ENCODE peak calls at places on chromosomes 11 and 22, in nine cellular contexts. One of them, this sample, is unnamed.

GRCh38 chr22:27115816-27116256 is 458.4 kb downstream of the MIAT start:
- DNase-seq in right atrium auricular region: no peak
- DNase-seq in RWPE2: no peak
- DNase-seq in transverse colon: no peak
- DNase-seq in left lung: no peak
- DNase-seq in heart right ventricle: no peak
- DNase-seq in colonic mucosa: peak; percentile 30
- DNase-seq in aorta: no peak
- DNase-seq in cardiac muscle cell: no peak
- DNase-seq in this sample: peak; percentile 84

GRCh38 chr22:36922097-36922608 is 8.7 kb downstream of the CSF2RB start:
- DNase-seq in transverse colon: no peak
- DNase-seq in left lung: no peak
- DNase-seq in heart right ventricle: no peak
- DNase-seq in right atrium auricular region: peak; percentile 36
- DNase-seq in cardiac muscle cell: peak; percentile 54
- DNase-seq in colonic mucosa: no peak
- DNase-seq in RWPE2: no peak
- DNase-seq in aorta: no peak
- DNase-seq in this sample: no peak

GRCh38 chr11:8886332-8886731 is 24.7 kb upstream of the AKIP1 start:
- DNase-seq in cardiac muscle cell: peak; percentile 38
- DNase-seq in aorta: no peak
- DNase-seq in heart right ventricle: no peak
- DNase-seq in right atrium auricular region: no peak
- DNase-seq in left lung: no peak
- DNase-seq in colonic mucosa: no peak
- DNase-seq in RWPE2: no peak
- DNase-seq in transverse colon: no peak
- DNase-seq in this sample: no peak

GRCh38 chr22:18109410-18110193 is 1.0 kb upstream of the TUBA8 start:
- DNase-seq in right atrium auricular region: no peak
- DNase-seq in colonic mucosa: no peak
- DNase-seq in left lung: no peak
- DNase-seq in aorta: no peak
- DNase-seq in RWPE2: no peak
- DNase-seq in heart right ventricle: no peak
- DNase-seq in cardiac muscle cell: no peak
- DNase-seq in transverse colon: no peak
- DNase-seq in this sample: no peak

GRCh38 chr11:66920978-66921784 is 37.0 kb downstream of the PC start:
- DNase-seq in colonic mucosa: no peak
- DNase-seq in cardiac muscle cell: no peak
- DNase-seq in left lung: no peak
- DNase-seq in heart right ventricle: no peak
- DNase-seq in RWPE2: no peak
- DNase-seq in aorta: no peak
- DNase-seq in transverse colon: no peak
- DNase-seq in right atrium auricular region: no peak
- DNase-seq in this sample: no peak

GRCh38 chr22:37220543-37220968 is 8.3 kb upstream of the SSTR3 start:
- DNase-seq in cardiac muscle cell: peak; percentile 43
- DNase-seq in heart right ventricle: no peak
- DNase-seq in right atrium auricular region: no peak
- DNase-seq in colonic mucosa: no peak
- DNase-seq in transverse colon: no peak
- DNase-seq in left lung: no peak
- DNase-seq in RWPE2: no peak
- DNase-seq in aorta: no peak
- DNase-seq in this sample: no peak

GRCh38 chr11:2746401-2747230 is 46.8 kb upstream of the KCNQ1OT1 start:
- DNase-seq in aorta: peak; percentile 18
- DNase-seq in heart right ventricle: no peak
- DNase-seq in transverse colon: no peak
- DNase-seq in left lung: no peak
- DNase-seq in cardiac muscle cell: no peak
- DNase-seq in RWPE2: peak; percentile 44
- DNase-seq in colonic mucosa: no peak
- DNase-seq in right atrium auricular region: no peak
- DNase-seq in this sample: no peak

GRCh38 chr11:93330446-93330984 is at the start of gene DEUP1:
- DNase-seq in cardiac muscle cell: peak; percentile 22
- DNase-seq in left lung: peak; percentile 72
- DNase-seq in aorta: peak; percentile 67
- DNase-seq in heart right ventricle: peak; percentile 5
- DNase-seq in transverse colon: peak; percentile 53
- DNase-seq in colonic mucosa: peak; percentile 77
- DNase-seq in right atrium auricular region: no peak
- DNase-seq in RWPE2: no peak
- DNase-seq in this sample: no peak

GRCh38 chr11:126061707-126062678 is 673 bp downstream of the CDON start:
- DNase-seq in colonic mucosa: peak; percentile 35
- DNase-seq in cardiac muscle cell: peak; percentile 31
- DNase-seq in aorta: peak; percentile 53
- DNase-seq in right atrium auricular region: no peak
- DNase-seq in transverse colon: peak; percentile 31
- DNase-seq in heart right ventricle: peak; percentile 24
- DNase-seq in RWPE2: no peak
- DNase-seq in left lung: peak; percentile 39
- DNase-seq in this sample: peak; percentile 37

GRCh38 chr11:8829556-8829955 is 81.4 kb upstream of the AKIP1 start:
- DNase-seq in left lung: no peak
- DNase-seq in heart right ventricle: no peak
- DNase-seq in aorta: no peak
- DNase-seq in right atrium auricular region: peak; percentile 43
- DNase-seq in RWPE2: no peak
- DNase-seq in colonic mucosa: no peak
- DNase-seq in cardiac muscle cell: no peak
- DNase-seq in transverse colon: no peak
- DNase-seq in this sample: no peak

GRCh38 chr11:28757725-28758515 is 649.7 kb downstream of the METTL15 start:
- DNase-seq in colonic mucosa: no peak
- DNase-seq in heart right ventricle: no peak
- DNase-seq in RWPE2: no peak
- DNase-seq in aorta: no peak
- DNase-seq in cardiac muscle cell: peak; percentile 88
- DNase-seq in transverse colon: no peak
- DNase-seq in right atrium auricular region: no peak
- DNase-seq in left lung: no peak
- DNase-seq in this sample: no peak

GRCh38 chr11:46649180-46649738 is 31.9 kb downstream of the ATG13 start:
- DNase-seq in heart right ventricle: peak; percentile 84
- DNase-seq in left lung: no peak
- DNase-seq in right atrium auricular region: peak; percentile 88
- DNase-seq in RWPE2: no peak
- DNase-seq in transverse colon: peak; percentile 31
- DNase-seq in cardiac muscle cell: peak; percentile 98
- DNase-seq in aorta: no peak
- DNase-seq in colonic mucosa: peak; percentile 29
- DNase-seq in this sample: peak; percentile 38

DNA sequence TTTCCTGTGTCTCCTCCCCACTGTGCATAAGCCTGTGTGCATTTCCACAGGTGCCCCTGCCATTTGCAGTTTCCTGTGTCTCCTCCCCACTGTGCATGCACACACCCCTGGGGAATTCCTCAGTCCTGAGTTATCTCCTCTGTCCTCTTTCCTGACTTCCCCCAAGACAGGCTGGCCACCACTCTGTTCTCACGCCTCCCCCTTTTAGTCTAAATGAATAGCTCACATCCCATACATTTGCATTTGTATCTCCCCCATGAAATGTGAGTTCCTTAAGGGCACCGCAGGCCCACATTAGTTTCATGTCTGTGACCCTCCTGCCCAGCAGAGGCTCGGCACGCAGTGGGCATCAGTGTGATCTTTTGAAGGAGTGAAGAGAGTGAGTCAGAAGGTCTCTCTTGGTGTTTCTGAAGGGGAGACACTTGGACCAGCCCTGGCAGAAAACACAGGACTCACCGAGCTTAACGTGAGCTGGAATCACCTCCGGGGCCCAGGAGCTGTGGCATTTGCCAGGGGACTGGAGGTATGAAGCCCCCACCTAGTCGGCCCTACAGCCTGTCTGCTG is 6.2 kb downstream of the LRRC74B start:
- DNase-seq in left lung: no peak
- DNase-seq in cardiac muscle cell: no peak
- DNase-seq in transverse colon: no peak
- DNase-seq in aorta: no peak
- DNase-seq in right atrium auricular region: no peak
- DNase-seq in colonic mucosa: no peak
- DNase-seq in RWPE2: no peak
- DNase-seq in heart right ventricle: no peak
- DNase-seq in this sample: no peak
- H3K36me3 ChIP-seq in left lung: no peaks in the 10 kb centered on the region
- H3K36me3 ChIP-seq in cardiac muscle cell: no peaks in the 10 kb centered on the region
- H3K36me3 ChIP-seq in transverse colon: no peaks in the 10 kb centered on the region
- H3K36me3 ChIP-seq in aorta: no peaks in the 10 kb centered on the region
- H3K36me3 ChIP-seq in right atrium auricular region: no peaks in the 10 kb centered on the region
- H3K36me3 ChIP-seq in colonic mucosa: no peaks in the 10 kb centered on the region
- H3K36me3 ChIP-seq in RWPE2: no peaks in the 10 kb centered on the region
- H3K36me3 ChIP-seq in heart right ventricle: no peaks in the 10 kb centered on the region
- H3K36me3 ChIP-seq in this sample: no peaks in the 10 kb centered on the region

GRCh38 chr11:62724171-62724570 is 3.1 kb downstream of the HNRNPUL2 start:
- DNase-seq in colonic mucosa: no peak
- DNase-seq in right atrium auricular region: no peak
- DNase-seq in RWPE2: no peak
- DNase-seq in left lung: no peak
- DNase-seq in heart right ventricle: no peak
- DNase-seq in aorta: no peak
- DNase-seq in cardiac muscle cell: no peak
- DNase-seq in transverse colon: no peak
- DNase-seq in this sample: no peak
- H3K4me3 ChIP-seq in colonic mucosa: no peak overlapping the region
- H3K4me3 ChIP-seq in right atrium auricular region: no peak overlapping the region
- H3K4me3 ChIP-seq in RWPE2: peak overlapping the region; percentile 67
- H3K4me3 ChIP-seq in left lung: peak overlapping the region; percentile 95
- H3K4me3 ChIP-seq in heart right ventricle: peak overlapping the region; percentile 98
- H3K4me3 ChIP-seq in aorta: no peak overlapping the region
- H3K4me3 ChIP-seq in cardiac muscle cell: no peak overlapping the region
- H3K4me3 ChIP-seq in transverse colon: no peak overlapping the region
- H3K4me3 ChIP-seq in this sample: peak overlapping the region; percentile 82

GRCh38 chr11:33674035-33674814 is 26.4 kb downstream of the C11orf91 start:
- DNase-seq in colonic mucosa: no peak
- DNase-seq in cardiac muscle cell: peak; percentile 49
- DNase-seq in aorta: no peak
- DNase-seq in right atrium auricular region: peak; percentile 47
- DNase-seq in RWPE2: no peak
- DNase-seq in left lung: no peak
- DNase-seq in transverse colon: no peak
- DNase-seq in heart right ventricle: no peak
- DNase-seq in this sample: no peak
- H3K9me3 ChIP-seq in colonic mucosa: no peaks in the 10 kb centered on the region
- H3K9me3 ChIP-seq in cardiac muscle cell: no peaks in the 10 kb centered on the region
- H3K9me3 ChIP-seq in aorta: peaks cover 3% of the 10 kb centered on the region
- H3K9me3 ChIP-seq in right atrium auricular region: peaks cover 9% of the 10 kb centered on the region
- H3K9me3 ChIP-seq in RWPE2: no peaks in the 10 kb centered on the region
- H3K9me3 ChIP-seq in left lung: no peaks in the 10 kb centered on the region
- H3K9me3 ChIP-seq in transverse colon: no peaks in the 10 kb centered on the region
- H3K9me3 ChIP-seq in heart right ventricle: no peaks in the 10 kb centered on the region
- H3K9me3 ChIP-seq in this sample: peaks cover 11% of the 10 kb centered on the region

GRCh38 chr11:65204646-65205601 is 23.2 kb downstream of the CAPN1 start:
- DNase-seq in left lung: no peak
- DNase-seq in RWPE2: no peak
- DNase-seq in colonic mucosa: no peak
- DNase-seq in aorta: no peak
- DNase-seq in cardiac muscle cell: peak; percentile 53
- DNase-seq in right atrium auricular region: no peak
- DNase-seq in transverse colon: no peak
- DNase-seq in heart right ventricle: no peak
- DNase-seq in this sample: no peak

GRCh38 chr11:65206441-65206841 is 24.7 kb downstream of the CAPN1 start:
- DNase-seq in left lung: no peak
- DNase-seq in aorta: no peak
- DNase-seq in heart right ventricle: no peak
- DNase-seq in transverse colon: no peak
- DNase-seq in right atrium auricular region: no peak
- DNase-seq in colonic mucosa: no peak
- DNase-seq in cardiac muscle cell: no peak
- DNase-seq in RWPE2: no peak
- DNase-seq in this sample: no peak

GRCh38 chr11:65206901-65207300 is 25.2 kb downstream of the CAPN1 start:
- DNase-seq in cardiac muscle cell: no peak
- DNase-seq in heart right ventricle: no peak
- DNase-seq in left lung: no peak
- DNase-seq in RWPE2: no peak
- DNase-seq in transverse colon: no peak
- DNase-seq in colonic mucosa: no peak
- DNase-seq in aorta: no peak
- DNase-seq in right atrium auricular region: no peak
- DNase-seq in this sample: no peak

GRCh38 chr11:65204143-65204542 is 22.4 kb downstream of the CAPN1 start:
- DNase-seq in aorta: no peak
- DNase-seq in cardiac muscle cell: no peak
- DNase-seq in colonic mucosa: no peak
- DNase-seq in RWPE2: no peak
- DNase-seq in left lung: no peak
- DNase-seq in transverse colon: no peak
- DNase-seq in heart right ventricle: no peak
- DNase-seq in right atrium auricular region: no peak
- DNase-seq in this sample: no peak

DNA sequence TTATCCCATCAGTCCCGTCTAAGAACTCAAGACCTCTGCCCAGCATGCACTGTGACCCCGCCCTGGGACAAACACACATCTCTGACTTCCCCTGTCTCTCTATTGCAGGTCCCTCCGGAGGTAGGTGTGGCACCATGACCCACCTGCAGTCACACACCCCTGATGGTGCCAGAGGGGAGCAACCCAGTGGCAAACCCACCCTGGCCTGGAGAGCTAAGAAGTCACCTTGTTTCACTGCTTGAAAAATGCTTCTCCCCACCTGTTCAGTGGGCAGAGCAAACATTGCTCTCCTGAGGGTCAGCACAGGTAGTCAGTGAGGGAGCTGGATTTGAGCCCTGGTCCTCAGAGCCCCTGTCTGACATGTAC is 23.9 kb downstream of the CAPN1 start:
- DNase-seq in aorta: no peak
- DNase-seq in cardiac muscle cell: no peak
- DNase-seq in colonic mucosa: no peak
- DNase-seq in right atrium auricular region: no peak
- DNase-seq in left lung: no peak
- DNase-seq in heart right ventricle: no peak
- DNase-seq in transverse colon: no peak
- DNase-seq in RWPE2: no peak
- DNase-seq in this sample: no peak
- H3K36me3 ChIP-seq in aorta: peaks cover 6% of the 10 kb centered on the region
- H3K36me3 ChIP-seq in cardiac muscle cell: peaks cover 30% of the 10 kb centered on the region
- H3K36me3 ChIP-seq in colonic mucosa: peaks cover 29% of the 10 kb centered on the region
- H3K36me3 ChIP-seq in right atrium auricular region: peaks cover 83% of the 10 kb centered on the region
- H3K36me3 ChIP-seq in left lung: no peaks in the 10 kb centered on the region
- H3K36me3 ChIP-seq in heart right ventricle: peaks cover 20% of the 10 kb centered on the region
- H3K36me3 ChIP-seq in transverse colon: peaks cover 29% of the 10 kb centered on the region
- H3K36me3 ChIP-seq in RWPE2: peaks cover 91% of the 10 kb centered on the region
- H3K36me3 ChIP-seq in this sample: peaks cover 20% of the 10 kb centered on the region

This sample was measured in MG63.